ENCODE peak calls at places on chromosomes 2 and 18, in ten cellular contexts. H, M, Y, D, J, W, X, B, O and U are unnamed samples.

GRCh38 chr18:8499810-8500663 is 109.2 kb upstream of the RAB12 start:
- DNase-seq in H (no peak), M (no peak), Y (no peak), D (no peak), J (no peak), W (no peak), X (no peak), B (no peak), O (no peak), U (no peak)

GRCh38 chr2:144942516-144943256 is 422.8 kb upstream of the ZEB2 start:
- DNase-seq in H (no peak), M (no peak), Y (no peak), D (peak), J (peak), W (peak), X (no peak), B (no peak), O (no peak), U (peak)

GRCh38 chr18:76988827-76989646 is 143.5 kb downstream of the MBP start:
- DNase-seq in H (no peak), M (no peak), Y (no peak), D (no peak), J (no peak), W (no peak), X (no peak), B (no peak), O (no peak), U (no peak)

GRCh38 chr2:96916156-96917007 is 46.5 kb upstream of the SEMA4C start:
- DNase-seq in H (no peak), M (no peak), Y (no peak), D (no peak), J (no peak), W (no peak), X (no peak), B (no peak), O (no peak), U (no peak)

GRCh38 chr2:142989276-142990204 is 112.1 kb downstream of the KYNU start:
- DNase-seq in H (no peak), M (peak), Y (no peak), D (peak), J (no peak), W (peak), X (peak), B (no peak), O (no peak), U (peak)

GRCh38 chr2:200297100-200297499 is 9.4 kb upstream of the SPATS2L start:
- DNase-seq in H (no peak), M (no peak), Y (no peak), D (no peak), J (no peak), W (no peak), X (no peak), B (no peak), O (no peak), U (no peak)

GRCh38 chr2:119523959-119524694 is at the start of gene SCTR:
- DNase-seq in H (no peak), M (no peak), Y (no peak), D (no peak), J (no peak), W (no peak), X (no peak), B (no peak), O (no peak), U (no peak)

GRCh38 chr2:225207471-225207870 is 165.2 kb upstream of the DOCK10 start:
- DNase-seq in H (no peak), M (no peak), Y (no peak), D (no peak), J (no peak), W (no peak), X (no peak), B (no peak), O (no peak), U (no peak)

GRCh38 chr2:119174216-119174992 is 15.9 kb upstream of the C1QL2 start:
- DNase-seq in H (peak), M (peak), Y (no peak), D (no peak), J (no peak), W (no peak), X (peak), B (peak), O (peak), U (peak)

GRCh38 chr2:111235192-111235591 is 114.5 kb downstream of the BCL2L11 start:
- DNase-seq in H (no peak), M (no peak), Y (no peak), D (no peak), J (no peak), W (no peak), X (no peak), B (no peak), O (no peak), U (no peak)

GRCh38 chr2:32246911-32247310 is 17.8 kb downstream of the NLRC4 start:
- DNase-seq in H (no peak), M (no peak), Y (no peak), D (no peak), J (no peak), W (no peak), X (no peak), B (no peak), O (no peak), U (no peak)

GRCh38 chr2:15733867-15734765 is 142.4 kb downstream of the DDX1 start:
- DNase-seq in H (no peak), M (no peak), Y (no peak), D (peak), J (peak), W (peak), X (no peak), B (no peak), O (no peak), U (no peak)

GRCh38 chr2:5694016-5694690 is 2.0 kb downstream of the SOX11 start:
- DNase-seq in H (no peak), M (no peak), Y (no peak), D (no peak), J (no peak), W (peak), X (no peak), B (no peak), O (no peak), U (no peak)